ENCODE peak calls at places on chromosomes 2 and 18, in ten cellular contexts. S is CD8-positive, alpha-beta T cell; F is thyroid gland; P is K562; I is sigmoid colon; C is PC-9; L is psoas muscle; V is effector memory CD4-positive, alpha-beta T cell; R is hepatocyte; T is body of pancreas. X is an unnamed sample. For H3K36me3, the result is how much of the 10 kb centered on the place peaks cover.

GRCh38 chr2:241575624-241576292 is 17.2 kb downstream of the BOK start:
- DNase-seq in S (no peak), F (no peak), P (no peak), I (peak), C (no peak), L (peak), V (no peak), R (no peak), T (no peak), X (peak)

GRCh38 chr18:69138088-69138487 is 262.6 kb upstream of the DOK6 start:
- DNase-seq in S (no peak), F (no peak), P (no peak), I (no peak), C (no peak), L (no peak), V (no peak), R (no peak), T (no peak), X (no peak)

GRCh38 chr2:191950132-191950885 is 103.4 kb upstream of the CAVIN2 start:
- DNase-seq in S (no peak), F (no peak), P (peak), I (no peak), C (no peak), L (no peak), V (no peak), R (no peak), T (no peak), X (no peak)

GRCh38 chr2:180980943-180981898 is 816 bp downstream of the UBE2E3 start:
- DNase-seq in S (peak), F (peak), P (no peak), I (peak), C (peak), L (peak), V (no peak), R (peak), T (peak), X (peak)

GRCh38 chr2:204479557-204479956 is 65.7 kb upstream of the PARD3B start:
- DNase-seq in S (no peak), F (no peak), P (no peak), I (no peak), C (no peak), L (no peak), V (no peak), R (no peak), T (no peak), X (no peak)

GRCh38 chr2:177767768-177768167 is 304.8 kb downstream of the PDE11A start:
- DNase-seq in S (no peak), F (no peak), P (no peak), I (no peak), C (no peak), L (no peak), V (no peak), R (no peak), T (no peak), X (no peak)

GRCh38 chr2:27407798-27408491 is 1.4 kb downstream of the PPM1G start:
- DNase-seq in S (no peak), F (peak), P (peak), I (no peak), C (peak), L (no peak), V (no peak), R (peak), T (peak), X (no peak)

GRCh38 chr2:203431391-203432185 is 103.4 kb downstream of the ABI2 start:
- DNase-seq in S (no peak), F (no peak), P (no peak), I (no peak), C (no peak), L (no peak), V (no peak), R (no peak), T (no peak), X (no peak)

GRCh38 chr2:73828818-73829570 is at the start of gene STAMBP:
- DNase-seq in S (peak), F (peak), P (peak), I (peak), C (peak), L (peak), V (peak), R (peak), T (peak), X (peak)

GRCh38 chr2:208072250-208072892 is 47.0 kb upstream of the PLEKHM3 start:
- DNase-seq in S (peak), F (peak), P (peak), I (peak), C (peak), L (peak), V (peak), R (peak), T (peak), X (no peak)

GRCh38 chr18:47895565-47896250 is 34.8 kb downstream of the SMAD2 start:
- DNase-seq in S (no peak), F (no peak), P (no peak), I (no peak), C (no peak), L (no peak), V (no peak), R (no peak), T (no peak), X (no peak)
- H3K27ac ChIP-seq in S (no peak), F (no peak), P (no peak), I (no peak), C (no peak), L (no peak), V (no peak), R (no peak), T (no peak), X (no peak)

DNA sequence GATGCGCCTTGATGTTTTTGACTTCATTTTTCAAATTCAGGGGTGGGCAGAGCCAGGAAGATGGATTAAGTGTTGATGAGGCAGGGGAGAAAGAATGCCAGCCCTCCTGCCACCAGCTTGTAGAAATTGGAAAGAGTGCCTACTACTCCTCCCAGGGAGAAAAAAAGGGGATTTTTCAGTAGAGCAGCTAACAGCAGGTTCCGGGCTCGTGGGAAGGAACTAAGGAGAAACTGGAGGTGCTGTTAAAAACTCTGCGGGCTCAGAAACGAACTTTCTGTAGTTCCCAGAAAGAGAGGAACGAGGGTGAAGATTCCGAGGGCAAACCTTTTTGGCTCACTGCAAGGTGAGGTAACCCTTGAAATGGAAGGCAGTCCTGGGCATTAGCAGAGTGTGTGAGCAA is 100.1 kb upstream of the MCFD2 start:
- DNase-seq in S (no peak), F (no peak), P (no peak), I (no peak), C (no peak), L (no peak), V (no peak), R (no peak), T (no peak), X (no peak)
- H3K36me3 ChIP-seq in S (under half), F (under half), P (under half), I (under half), C (under half), L (under half), V (half or more), R (under half), T (under half), X (under half)

DNA sequence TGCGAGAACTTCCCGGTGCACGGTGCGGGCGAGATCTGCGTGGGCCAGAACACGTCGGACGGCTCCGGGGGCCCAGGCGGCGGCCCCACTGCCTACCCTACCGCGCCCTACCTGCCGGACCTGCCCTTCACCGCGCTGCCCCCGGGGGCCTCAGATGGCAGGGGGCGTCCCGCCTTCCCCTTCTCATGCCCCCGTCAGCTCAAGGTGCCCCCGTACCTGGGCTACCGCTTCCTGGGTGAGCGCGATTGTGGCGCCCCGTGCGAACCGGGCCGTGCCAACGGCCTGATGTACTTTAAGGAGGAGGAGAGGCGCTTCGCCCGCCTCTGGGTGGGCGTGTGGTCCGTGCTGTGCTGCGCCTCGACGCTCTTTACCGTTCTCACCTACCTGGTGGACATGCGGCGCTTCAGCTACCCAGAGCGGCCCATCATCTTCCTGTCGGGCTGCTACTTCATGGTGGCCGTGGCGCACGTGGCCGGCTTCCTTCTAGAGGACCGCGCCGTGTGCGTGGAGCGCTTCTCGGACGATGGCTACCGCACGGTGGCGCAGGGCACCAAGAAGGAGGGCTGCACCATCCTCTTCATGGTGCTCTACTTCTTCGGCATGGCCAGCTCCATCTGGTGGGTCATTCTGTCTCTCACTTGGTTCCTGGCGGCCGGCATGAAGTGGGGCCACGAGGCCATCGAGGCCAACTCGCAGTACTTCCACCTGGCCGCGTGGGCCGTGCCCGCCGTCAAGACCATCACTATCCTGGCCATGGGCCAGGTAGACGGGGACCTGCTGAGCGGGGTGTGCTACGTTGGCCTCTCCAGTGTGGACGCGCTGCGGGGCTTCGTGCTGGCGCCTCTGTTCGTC is 1.7 kb downstream of the FZD7 start:
- DNase-seq in S (no peak), F (peak), P (no peak), I (peak), C (peak), L (peak), V (no peak), R (peak), T (no peak), X (peak)
- H3K27ac ChIP-seq in S (no peak), F (no peak), P (no peak), I (peak), C (no peak), L (peak), V (no peak), R (peak), T (no peak), X (no peak)

DNA sequence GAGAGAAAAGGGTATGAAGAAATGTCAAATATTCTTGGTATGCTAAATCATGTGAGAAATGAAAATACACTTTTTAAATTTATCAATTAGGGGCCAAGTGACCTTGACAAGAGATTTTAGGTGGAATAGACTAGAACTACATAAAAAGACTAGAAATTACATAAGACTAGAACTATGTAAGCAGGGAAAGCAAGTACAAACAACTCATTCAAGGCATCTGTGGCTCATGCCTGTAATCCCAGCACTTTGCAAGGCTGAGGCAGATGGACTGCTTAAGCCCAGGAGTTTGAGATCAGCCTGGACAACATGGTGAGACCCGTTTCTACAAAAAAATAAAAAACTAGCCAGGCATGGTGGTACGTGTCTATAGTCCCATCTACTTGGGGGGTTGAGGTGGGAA is 20.3 kb downstream of the SF3B1 start:
- DNase-seq in S (no peak), F (no peak), P (no peak), I (no peak), C (no peak), L (no peak), V (no peak), R (no peak), T (no peak), X (no peak)
- H3K36me3 ChIP-seq in S (half or more), F (half or more), P (half or more), I (half or more), C (under half), L (under half), V (half or more), R (under half), T (under half), X (under half)

DNA sequence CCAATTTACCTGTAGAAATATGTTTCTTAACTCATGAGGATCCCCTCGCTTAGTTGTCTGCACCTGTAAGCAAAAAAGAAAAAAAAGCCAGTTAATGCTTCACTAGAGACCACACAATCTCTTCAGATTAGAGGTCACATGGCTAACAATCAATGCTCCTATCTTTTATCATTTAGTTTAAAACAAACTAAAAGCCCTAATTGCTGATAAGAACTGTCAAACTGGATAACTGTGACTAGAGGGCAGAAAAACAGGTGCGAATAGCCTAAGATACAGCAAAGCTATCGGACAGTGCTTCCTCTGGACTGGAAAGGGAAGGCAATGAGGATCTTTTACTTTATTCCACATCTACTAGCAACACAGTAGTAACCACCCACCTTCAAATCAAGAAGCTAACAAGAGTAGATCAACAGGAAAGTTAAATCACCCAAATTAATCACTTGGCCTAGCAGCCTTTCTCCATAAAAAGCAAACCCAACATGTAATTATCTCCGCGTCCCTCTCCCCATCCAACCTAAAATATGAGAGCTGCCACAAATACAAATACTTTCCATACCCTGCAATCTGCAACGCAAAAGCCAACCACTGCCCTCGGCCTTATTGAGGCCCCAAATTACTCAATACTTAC is 734 bp downstream of the SLC25A12 start:
- DNase-seq in S (no peak), F (no peak), P (peak), I (no peak), C (no peak), L (no peak), V (no peak), R (peak), T (no peak), X (no peak)
- H3K27ac ChIP-seq in S (peak), F (peak), P (peak), I (peak), C (no peak), L (peak), V (peak), R (peak), T (no peak), X (no peak)

GRCh38 chr18:35331367-35332087 is 12.7 kb downstream of the ZNF24 start:
- DNase-seq in S (no peak), F (no peak), P (no peak), I (no peak), C (no peak), L (no peak), V (no peak), R (no peak), T (no peak), X (no peak)

GRCh38 chr18:35334821-35335220 is 9.4 kb downstream of the ZNF24 start:
- DNase-seq in S (no peak), F (no peak), P (no peak), I (no peak), C (no peak), L (no peak), V (no peak), R (no peak), T (no peak), X (no peak)

GRCh38 chr18:35337256-35337655 is 7.0 kb downstream of the ZNF24 start:
- DNase-seq in S (no peak), F (no peak), P (no peak), I (no peak), C (no peak), L (no peak), V (no peak), R (no peak), T (no peak), X (no peak)

GRCh38 chr18:35334183-35334582 is 10.0 kb downstream of the ZNF24 start:
- DNase-seq in S (no peak), F (no peak), P (no peak), I (no peak), C (no peak), L (no peak), V (no peak), R (no peak), T (no peak), X (no peak)

DNA sequence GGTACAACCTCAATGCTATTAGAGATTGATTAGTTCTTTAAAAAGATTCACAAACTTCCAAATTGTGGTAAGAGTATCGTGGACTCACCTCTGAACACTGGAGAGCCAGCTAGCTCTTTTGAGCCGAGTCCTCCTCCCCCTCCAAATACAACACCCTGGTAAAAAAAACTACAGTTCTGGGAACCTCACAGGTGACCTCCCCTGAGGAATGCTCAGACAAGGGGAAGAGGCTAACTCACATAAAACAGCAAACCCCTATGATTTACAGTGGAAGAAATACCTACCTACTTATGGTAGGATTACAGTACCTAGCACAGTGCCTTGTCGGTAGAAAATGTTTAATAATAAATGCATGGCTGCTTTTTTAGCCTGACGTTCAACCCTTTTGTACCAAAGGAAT is 8.4 kb downstream of the ZNF24 start:
- DNase-seq in S (no peak), F (peak), P (no peak), I (no peak), C (no peak), L (no peak), V (no peak), R (no peak), T (no peak), X (no peak)
- H3K36me3 ChIP-seq in S (half or more), F (under half), P (half or more), I (half or more), C (under half), L (under half), V (half or more), R (under half), T (under half), X (under half)